ENCODE peak calls at places on chromosomes 2 and 18, in seven cellular contexts. T is iris pigment epithelial cell; K is HFF-Myc; S is GOT3; X is adrenal gland; D is NCI-H774; B is activated naive CD4-positive, alpha-beta T cell. I is an unnamed sample.

GRCh38 chr2:102194609-102195268 is 7.9 kb downstream of the IL1RL2 start:
- DNase-seq in T (no peak), K (no peak), S (no peak), X (no peak), D (no peak), B (no peak), I (no peak)

GRCh38 chr2:173715483-173715882 is 249.7 kb downstream of the SP3 start:
- DNase-seq in T (no peak), K (no peak), S (no peak), X (no peak), D (no peak), B (no peak), I (no peak)

GRCh38 chr2:63249146-63249545 is 198.5 kb downstream of the OTX1 start:
- DNase-seq in T (no peak), K (no peak), S (no peak), X (no peak), D (no peak), B (no peak), I (no peak)

GRCh38 chr2:46988733-46989481 is 73.3 kb upstream of the MCFD2 start:
- DNase-seq in T (no peak), K (no peak), S (no peak), X (peak), D (no peak), B (no peak), I (no peak)

GRCh38 chr2:218026676-218027425 is 24.1 kb upstream of the TNS1 start:
- DNase-seq in T (no peak), K (no peak), S (no peak), X (peak), D (no peak), B (no peak), I (no peak)

GRCh38 chr2:101150306-101151140 is 659 bp downstream of the TBC1D8 start:
- DNase-seq in T (no peak), K (no peak), S (no peak), X (peak), D (no peak), B (no peak), I (no peak)

GRCh38 chr2:199273043-199273647 is 184.6 kb downstream of the SATB2 start:
- DNase-seq in T (peak), K (peak), S (no peak), X (no peak), D (no peak), B (no peak), I (no peak)

GRCh38 chr2:211846031-211846400 is 692.6 kb downstream of the ERBB4 start:
- DNase-seq in T (no peak), K (no peak), S (no peak), X (no peak), D (no peak), B (no peak), I (no peak)

GRCh38 chr2:1837022-1837421 is 92.7 kb upstream of the PXDN start:
- DNase-seq in T (no peak), K (no peak), S (no peak), X (no peak), D (peak), B (no peak), I (no peak)

GRCh38 chr18:8841781-8842485 is 136.6 kb downstream of the MTCL1 start:
- DNase-seq in T (peak), K (no peak), S (no peak), X (no peak), D (no peak), B (no peak), I (no peak)

GRCh38 chr2:64228923-64229322 is 84.7 kb upstream of the PELI1 start:
- DNase-seq in T (no peak), K (no peak), S (no peak), X (no peak), D (no peak), B (no peak), I (no peak)

GRCh38 chr2:863732-864450 is 86.8 kb upstream of the SNTG2 start:
- DNase-seq in T (no peak), K (no peak), S (no peak), X (no peak), D (no peak), B (no peak), I (no peak)

GRCh38 chr2:241904791-241905710 is 35.5 kb downstream of the RTP5 start:
- DNase-seq in T (no peak), K (no peak), S (no peak), X (no peak), D (no peak), B (no peak), I (no peak)

GRCh38 chr2:167749641-167750040 is 497.8 kb downstream of the STK39 start:
- DNase-seq in T (no peak), K (no peak), S (no peak), X (no peak), D (no peak), B (no peak), I (no peak)

GRCh38 chr2:54103454-54104314 is 11.7 kb upstream of the ACYP2 start:
- DNase-seq in T (peak), K (peak), S (no peak), X (peak), D (no peak), B (no peak), I (peak)

GRCh38 chr2:122643725-122644329 is 888.4 kb downstream of the TSN start:
- DNase-seq in T (peak), K (peak), S (no peak), X (peak), D (peak), B (no peak), I (no peak)

GRCh38 chr18:48376406-48376805 is 32.8 kb downstream of the ZBTB7C start:
- DNase-seq in T (no peak), K (no peak), S (no peak), X (no peak), D (no peak), B (no peak), I (no peak)

GRCh38 chr2:168583064-168583709 is 127.1 kb downstream of the CERS6 start:
- DNase-seq in T (peak), K (no peak), S (no peak), X (no peak), D (no peak), B (no peak), I (no peak)

GRCh38 chr2:46160326-46160725 is 136.9 kb upstream of the EPAS1 start:
- DNase-seq in T (no peak), K (no peak), S (no peak), X (no peak), D (no peak), B (no peak), I (no peak)

GRCh38 chr2:200138386-200139184 is 167.9 kb upstream of the SPATS2L start:
- DNase-seq in T (peak), K (no peak), S (no peak), X (no peak), D (no peak), B (no peak), I (no peak)

GRCh38 chr2:165293439-165294420 is 54.5 kb downstream of the SCN2A start:
- DNase-seq in T (peak), K (peak), S (no peak), X (peak), D (peak), B (no peak), I (peak)